ENCODE peak calls at places on chromosomes 3 and 15, in nine cellular contexts. F, D, E, Q, N, J, C, L and Y are unnamed samples.

GRCh38 chr3:182294696-182295095 is 498.6 kb upstream of the ATP11B start:
- DNase-seq in F (no peak), Q (no peak), C (no peak), J (no peak), N (no peak), L (no peak), D (no peak), E (no peak), Y (no peak)

GRCh38 chr15:29208352-29208751 is 61.3 kb downstream of the NSMCE3 start:
- DNase-seq in D (no peak), C (no peak), E (no peak), L (no peak), J (peak; percentile 62), Q (no peak), N (no peak), F (no peak), Y (no peak)

GRCh38 chr3:43710607-43711006 is 19.9 kb downstream of the ABHD5 start:
- DNase-seq in E (no peak), J (no peak), F (no peak), L (no peak), C (no peak), Q (no peak), D (no peak), N (no peak), Y (no peak)

GRCh38 chr3:32257641-32258438 is 19.4 kb downstream of the CMTM8 start:
- DNase-seq in D (no peak), C (no peak), F (no peak), L (no peak), J (peak; percentile 45), Q (no peak), N (no peak), E (no peak), Y (no peak)

GRCh38 chr3:77372018-77372417 is 332.1 kb downstream of the ROBO2 start:
- DNase-seq in F (no peak), L (no peak), C (no peak), Q (no peak), J (no peak), E (no peak), D (no peak), N (no peak), Y (no peak)

GRCh38 chr15:59492389-59493377 is 54.7 kb downstream of the FAM81A start:
- DNase-seq in C (peak; percentile 64), N (peak; percentile 52), E (peak; percentile 73), L (peak; percentile 69), D (peak; percentile 40), Q (peak; percentile 65), J (no peak), F (peak; percentile 66), Y (no peak)

GRCh38 chr3:196650740-196651311 is 11.3 kb downstream of the NRROS start:
- DNase-seq in J (no peak), D (no peak), Q (peak; percentile 36), C (no peak), E (peak; percentile 98), L (peak; percentile 76), N (peak; percentile 67), F (peak; percentile 39), Y (no peak)

GRCh38 chr3:107465064-107465631 is 57.6 kb upstream of the BBX start:
- DNase-seq in N (no peak), L (no peak), E (no peak), D (no peak), F (no peak), Q (no peak), J (no peak), C (no peak), Y (no peak)

GRCh38 chr3:40657623-40658022 is 132.9 kb downstream of the ZNF621 start:
- DNase-seq in E (no peak), L (no peak), C (no peak), J (no peak), D (no peak), N (no peak), Q (no peak), F (no peak), Y (no peak)

GRCh38 chr15:81948751-81949150 is 97.1 kb downstream of the MEX3B start:
- DNase-seq in E (no peak), D (peak; percentile 20), Q (no peak), J (no peak), C (no peak), L (no peak), F (no peak), N (no peak), Y (no peak)

GRCh38 chr3:148601766-148602685 is 95.7 kb upstream of the AGTR1 start:
- DNase-seq in C (no peak), E (no peak), F (no peak), J (no peak), D (no peak), N (no peak), L (no peak), Q (peak; percentile 99), Y (no peak)

GRCh38 chr3:191455257-191455952 is 5.6 kb upstream of the PYDC2 start:
- DNase-seq in L (no peak), F (no peak), C (no peak), E (no peak), Q (no peak), J (no peak), N (no peak), D (peak; percentile 5), Y (no peak)

GRCh38 chr3:198071602-198072285 is 111.7 kb downstream of the LMLN start:
- DNase-seq in D (peak; percentile 9), F (no peak), Q (peak; percentile 59), C (no peak), J (no peak), E (peak; percentile 79), N (no peak), L (no peak), Y (no peak)

GRCh38 chr3:145911016-145911415 is 250.0 kb downstream of the PLOD2 start:
- DNase-seq in E (no peak), J (no peak), C (no peak), N (no peak), F (no peak), Q (no peak), D (no peak), L (no peak), Y (no peak)

GRCh38 chr3:167736997-167737396 is 1.5 kb downstream of the SERPINI1 start:
- DNase-seq in L (no peak), D (no peak), F (no peak), N (no peak), Q (no peak), J (no peak), C (no peak), E (no peak), Y (no peak)

GRCh38 chr3:167734498-167735232 is at the start of gene PDCD10:
- DNase-seq in L (peak; percentile 99), J (peak; percentile 99), N (peak; percentile 100), C (peak; percentile 99), F (peak; percentile 98), Q (peak; percentile 99), D (peak; percentile 98), E (peak; percentile 97), Y (peak; percentile 99)

GRCh38 chr3:167733961-167734497 is 663 bp downstream of the PDCD10 start:
- DNase-seq in F (no peak), D (no peak), E (no peak), J (no peak), C (no peak), L (no peak), N (no peak), Q (peak; percentile 18), Y (no peak)

GRCh38 chr3:167736264-167736787 is 805 bp downstream of the SERPINI1 start:
- DNase-seq in L (no peak), C (no peak), F (no peak), J (no peak), Q (no peak), N (no peak), D (no peak), E (no peak), Y (no peak)

DNA sequence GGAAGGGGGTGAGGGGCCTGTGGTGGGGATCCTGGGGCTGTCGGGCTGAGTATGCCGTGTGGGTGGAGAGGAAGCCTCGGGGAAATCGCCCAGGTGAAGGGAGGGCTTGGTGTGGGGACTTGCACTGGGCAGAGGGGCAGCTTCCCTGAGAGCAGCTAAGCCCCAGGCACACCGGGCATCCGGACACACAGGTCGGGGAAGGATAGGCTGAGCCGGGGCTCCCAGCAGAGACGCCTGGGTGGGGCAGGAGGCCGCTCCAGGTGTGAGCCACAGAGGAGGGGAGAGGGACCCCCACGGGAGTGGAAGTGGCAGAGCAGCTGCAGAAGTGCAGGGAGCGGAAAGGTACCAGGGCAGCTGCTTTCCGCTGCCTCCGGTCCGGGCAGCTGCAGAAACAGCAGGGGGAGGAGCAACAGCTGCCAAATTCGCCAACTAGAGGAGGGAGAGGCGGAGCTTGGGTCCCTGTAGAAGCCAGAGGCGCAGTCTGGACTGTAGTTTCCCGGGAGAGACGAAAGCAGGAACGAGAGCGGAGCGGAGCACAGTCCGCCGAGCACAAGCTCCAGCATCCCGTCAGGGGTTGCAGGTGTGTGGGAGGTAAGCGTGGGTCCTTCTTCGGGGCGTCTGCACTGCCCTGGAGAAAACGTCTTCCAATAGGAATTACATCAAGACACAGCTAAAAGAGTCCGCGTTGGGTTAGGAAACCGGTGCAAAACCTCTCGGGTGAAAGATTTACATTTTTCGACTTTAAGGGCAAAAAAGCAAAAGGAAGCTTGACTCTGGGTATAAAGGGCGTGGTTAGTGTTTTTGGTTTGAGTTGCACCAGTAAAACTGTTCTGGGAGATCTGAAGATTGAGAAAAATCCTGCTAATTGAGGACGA is at the start of gene SERPINI1:
- DNase-seq in F (peak; percentile 93), J (peak; percentile 94), L (peak; percentile 94), Q (peak; percentile 89), E (peak; percentile 83), D (peak; percentile 52), N (peak; percentile 96), C (peak; percentile 91), Y (peak; percentile 96)
- TF ChIP-seq POLR2A in F (no peak), J (no peak), L (no peak), Q (peak; percentile 94), E (no peak), D (peak; percentile 83), N (no peak), C (peak; percentile 73), Y (no peak)

GRCh38 chr3:4584537-4585249 is 91.5 kb downstream of the ITPR1 start:
- DNase-seq in C (peak; percentile 15), F (no peak), E (peak; percentile 18), L (peak; percentile 67), Q (no peak), J (no peak), N (peak; percentile 36), D (peak; percentile 13), Y (peak; percentile 80)
- H3K4me1 ChIP-seq in C (peaks cover 28% of the 10 kb centered on the region), F (peaks cover 9% of the 10 kb centered on the region), E (no peaks in the 10 kb centered on the region), L (peaks cover 82% of the 10 kb centered on the region), Q (no peaks in the 10 kb centered on the region), J (peaks cover 79% of the 10 kb centered on the region), N (peaks cover 41% of the 10 kb centered on the region), D (peaks cover 13% of the 10 kb centered on the region), Y (peaks cover 60% of the 10 kb centered on the region)

DNA sequence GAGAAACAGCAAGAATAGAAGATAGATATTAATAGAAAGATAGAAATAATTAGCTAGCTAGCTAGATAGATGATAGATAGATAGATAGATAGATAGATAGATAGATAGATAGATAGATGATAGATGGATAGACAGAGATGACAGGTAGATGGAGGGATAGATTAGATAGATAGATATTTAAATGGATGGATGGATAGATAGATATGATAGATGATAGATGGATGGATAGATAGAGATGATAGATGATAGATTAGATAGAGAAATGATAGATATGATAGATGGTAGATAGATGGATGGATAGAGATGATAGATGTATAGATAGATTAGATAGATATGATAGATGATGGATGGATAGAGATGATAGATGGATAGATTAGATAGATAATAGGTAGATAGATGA is 8.3 kb upstream of the ATP10A start:
- DNase-seq in D (no peak), F (no peak), N (no peak), J (no peak), Q (no peak), C (no peak), E (no peak), L (no peak), Y (no peak)
- TF ChIP-seq POLR2AphosphoS5 in D (no peak), F (no peak), N (no peak), J (no peak), Q (no peak), C (no peak), E (no peak), L (no peak), Y (no peak)

GRCh38 chr3:45688882-45689786 is at the start of gene SACM1L:
- DNase-seq in N (peak; percentile 98), E (peak; percentile 99), C (peak; percentile 99), D (peak; percentile 99), L (peak; percentile 99), Q (peak; percentile 96), F (peak; percentile 98), J (peak; percentile 99), Y (peak; percentile 100)
- TF ChIP-seq POLR2A in N (no peak), E (peak; percentile 79), C (peak; percentile 94), D (peak; percentile 86), L (peak; percentile 69), Q (peak; percentile 73), F (peak; percentile 25), J (peak; percentile 69), Y (no peak)